ENCODE peak calls at places on chromosomes 16 and 17, in six cellular contexts. F, N, H, Z, U and X are unnamed samples.

GRCh38 chr17:76394166-76394565 is 9.8 kb downstream of the SPHK1 start:
- DNase-seq in U (no peak), N (no peak), F (no peak), H (no peak), Z (no peak), X (no peak)

GRCh38 chr17:40419559-40420331 is 2.0 kb upstream of the TOP2A start:
- DNase-seq in F (no peak), N (no peak), Z (no peak), U (no peak), H (no peak), X (no peak)

GRCh38 chr17:3004150-3004801 is 59.1 kb downstream of the OR1D5 start:
- DNase-seq in U (peak; percentile 92), N (peak; percentile 98), H (peak; percentile 75), F (peak; percentile 99), Z (peak; percentile 96), X (peak; percentile 60)

GRCh38 chr17:42408076-42408475 is 15.0 kb downstream of the CAVIN1 start:
- DNase-seq in U (no peak), H (no peak), Z (no peak), F (no peak), N (no peak), X (no peak)

GRCh38 chr16:24685539-24686432 is 43.7 kb upstream of the TNRC6A start:
- DNase-seq in U (peak; percentile 72), Z (no peak), F (peak; percentile 34), N (no peak), H (no peak), X (no peak)

GRCh38 chr17:54172654-54173316 is 350.1 kb downstream of the KIF2B start:
- DNase-seq in Z (peak; percentile 1), N (no peak), F (no peak), H (no peak), U (no peak), X (no peak)

GRCh38 chr17:49823614-49824013 is 24.3 kb downstream of the TAC4 start:
- DNase-seq in F (no peak), Z (no peak), U (no peak), H (no peak), N (no peak), X (no peak)

GRCh38 chr17:29588561-29589411 is 662 bp downstream of the GIT1 start:
- DNase-seq in Z (no peak), U (no peak), N (no peak), H (peak; percentile 43), F (no peak), X (no peak)

GRCh38 chr16:51150159-51150893 is 744 bp downstream of the SALL1 start:
- DNase-seq in H (no peak), Z (no peak), F (no peak), U (no peak), N (no peak), X (no peak)

GRCh38 chr16:87389245-87389644 is 2.9 kb upstream of the MAP1LC3B start:
- DNase-seq in Z (no peak), N (no peak), U (no peak), H (no peak), F (no peak), X (no peak)

GRCh38 chr17:6651483-6652452 is at the start of the genes C17orf100 and MED31:
- DNase-seq in Z (peak; percentile 84), F (peak; percentile 77), U (peak; percentile 72), H (peak; percentile 96), N (peak; percentile 99), X (peak; percentile 97)

GRCh38 chr16:69366431-69366830 is 14.8 kb upstream of the TMED6 start:
- DNase-seq in Z (no peak), F (no peak), U (no peak), N (no peak), H (no peak), X (no peak)

GRCh38 chr16:7124242-7124641 is 208.4 kb upstream of the RBFOX1 start:
- DNase-seq in F (no peak), U (no peak), N (no peak), Z (no peak), H (no peak), X (no peak)

GRCh38 chr16:56864910-56865309 is at the start of gene SLC12A3:
- DNase-seq in N (no peak), H (no peak), F (no peak), U (no peak), Z (no peak), X (no peak)

GRCh38 chr16:19804538-19805323 is 79.9 kb downstream of the GPRC5B start:
- DNase-seq in F (peak; percentile 14), Z (no peak), H (peak; percentile 22), N (no peak), U (no peak), X (no peak)

GRCh38 chr17:42023524-42024349 is 3.8 kb downstream of the NKIRAS2 start:
- DNase-seq in H (no peak), N (no peak), U (no peak), F (no peak), Z (no peak), X (no peak)

GRCh38 chr16:73015612-73016487 is 32.1 kb downstream of the ZFHX3 start:
- DNase-seq in Z (peak; percentile 96), N (no peak), U (no peak), H (peak; percentile 58), F (no peak), X (peak; percentile 74)

GRCh38 chr17:55624789-55625433 is 97.8 kb downstream of the TMEM100 start:
- DNase-seq in H (peak; percentile 28), N (no peak), F (no peak), Z (no peak), U (no peak), X (no peak)

GRCh38 chr17:72514888-72515287 is 394.1 kb downstream of the SOX9 start:
- DNase-seq in F (no peak), N (no peak), U (no peak), H (peak; percentile 18), Z (no peak), X (no peak)

GRCh38 chr17:21034350-21035235 is 8.2 kb downstream of the USP22 start:
- DNase-seq in F (no peak), N (no peak), H (peak; percentile 66), U (no peak), Z (no peak), X (peak; percentile 38)

GRCh38 chr17:7440113-7440822 is 956 bp downstream of the FGF11 start:
- DNase-seq in N (no peak), Z (no peak), U (no peak), H (peak; percentile 58), F (no peak), X (peak; percentile 81)

GRCh38 chr17:72560303-72561247 is 439.8 kb downstream of the SOX9 start:
- DNase-seq in Z (peak; percentile 30), F (no peak), U (peak; percentile 12), N (no peak), H (peak; percentile 74), X (peak; percentile 89)

GRCh38 chr17:27985306-27985705 is 57.2 kb upstream of the NLK start:
- DNase-seq in N (no peak), U (no peak), F (no peak), Z (no peak), H (no peak), X (no peak)

GRCh38 chr17:82734987-82735866 is at the start of gene FN3K:
- DNase-seq in H (no peak), F (peak; percentile 27), N (no peak), U (no peak), Z (no peak), X (peak; percentile 57)

GRCh38 chr17:82732118-82732743 is 3.2 kb upstream of the FN3K start:
- DNase-seq in Z (no peak), F (no peak), N (no peak), U (no peak), H (no peak), X (no peak)

GRCh38 chr17:82726427-82726826 is 9.0 kb upstream of the FN3K start:
- DNase-seq in N (no peak), F (no peak), Z (no peak), U (no peak), H (no peak), X (no peak)

DNA sequence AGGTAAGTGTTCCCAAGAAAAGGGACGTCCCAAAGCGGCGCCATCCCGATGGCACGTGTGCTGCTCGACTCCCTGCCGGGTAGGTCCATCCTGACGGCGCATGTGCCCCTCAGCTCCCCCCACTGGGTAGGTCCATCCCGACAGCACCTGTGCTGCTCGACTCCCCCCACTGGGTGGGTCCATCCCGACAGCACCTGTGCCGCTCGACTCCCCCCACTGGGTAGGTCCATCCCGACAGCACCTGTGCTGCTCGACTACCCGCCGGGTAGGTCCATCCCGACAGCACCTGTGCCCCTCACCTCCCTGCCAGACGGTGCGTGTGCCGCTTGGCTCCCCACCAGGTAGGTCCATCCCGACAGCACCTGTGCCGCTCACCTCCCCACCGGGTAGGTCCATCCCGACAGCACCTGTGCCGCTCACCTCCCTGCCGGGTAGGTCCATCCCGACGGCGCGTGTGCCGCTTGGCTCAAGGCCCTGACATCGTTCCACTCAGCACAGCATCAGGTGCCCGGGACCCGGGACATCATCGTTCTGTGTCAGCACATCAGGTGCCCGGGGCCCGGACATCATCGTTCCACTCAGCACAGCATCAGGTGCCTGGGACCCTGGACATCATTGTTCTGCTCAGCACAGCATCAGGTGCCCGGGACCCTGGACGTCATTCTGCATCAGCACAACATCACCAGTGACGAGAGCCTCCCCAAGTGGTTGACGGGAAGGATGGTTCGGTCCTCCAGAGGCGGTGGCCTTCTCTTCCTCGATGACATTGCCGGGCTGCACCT is 5.7 kb upstream of the FN3K start:
- DNase-seq in U (no peak), H (no peak), Z (no peak), N (no peak), F (no peak), X (no peak)
- TF ChIP-seq CTCF in U (no peak), H (no peak), Z (no peak), N (no peak), F (no peak), X (no peak)

GRCh38 chr17:36534117-36534880 is at the start of gene MYO19:
- DNase-seq in U (no peak), Z (peak; percentile 66), F (no peak), N (no peak), H (peak; percentile 78), X (peak; percentile 72)
- TF ChIP-seq CTCF in U (peak; percentile 47), Z (peak; percentile 53), F (peak; percentile 48), N (peak; percentile 45), H (peak; percentile 71), X (peak; percentile 66)

GRCh38 chr17:77815127-77815905 is 143.2 kb upstream of the TNRC6C start:
- DNase-seq in U (no peak), N (no peak), H (no peak), Z (no peak), F (no peak), X (no peak)
- TF ChIP-seq CTCF in U (no peak), N (peak; percentile 20), H (no peak), Z (no peak), F (no peak), X (no peak)

GRCh38 chr17:78013683-78014467 is 55.4 kb downstream of the TNRC6C start:
- DNase-seq in Z (peak; percentile 58), F (no peak), U (peak; percentile 64), H (peak; percentile 70), N (no peak), X (peak; percentile 63)
- TF ChIP-seq CTCF in Z (peak; percentile 77), F (peak; percentile 80), U (peak; percentile 79), H (peak; percentile 67), N (peak; percentile 81), X (peak; percentile 60)